ENCODE peak calls at places on chromosome 11, in ten cellular contexts. P, E, V, C, T, H, J, A, B and N are unnamed samples.

GRCh38 chr11:67163006-67163405 is 43.9 kb downstream of the KDM2A start:
- DNase-seq in P (no peak), E (no peak), V (no peak), C (no peak), T (no peak), H (no peak), J (no peak), A (no peak), B (no peak), N (no peak)

GRCh38 chr11:118084247-118084646 is 2.5 kb downstream of the SMIM35 start:
- DNase-seq in P (peak), E (no peak), V (no peak), C (no peak), T (no peak), H (no peak), J (no peak), A (peak), B (peak), N (no peak)

GRCh38 chr11:94739331-94739730 is 28.8 kb upstream of the AMOTL1 start:
- DNase-seq in P (no peak), E (no peak), V (no peak), C (no peak), T (no peak), H (no peak), J (no peak), A (no peak), B (no peak), N (no peak)

GRCh38 chr11:73271936-73272679 is at the start of gene P2RY6:
- DNase-seq in P (peak), E (peak), V (peak), C (no peak), T (peak), H (peak), J (peak), A (peak), B (no peak), N (no peak)

GRCh38 chr11:67031791-67032561 is 9.0 kb downstream of the SYT12 start:
- DNase-seq in P (peak), E (no peak), V (no peak), C (no peak), T (no peak), H (no peak), J (no peak), A (peak), B (no peak), N (no peak)

GRCh38 chr11:122727101-122727929 is 71.8 kb downstream of the UBASH3B start:
- DNase-seq in P (no peak), E (no peak), V (no peak), C (no peak), T (no peak), H (no peak), J (no peak), A (no peak), B (no peak), N (no peak)

GRCh38 chr11:117145393-117145761 is 1.3 kb downstream of the PAFAH1B2 start:
- DNase-seq in P (peak), E (no peak), V (no peak), C (no peak), T (no peak), H (peak), J (no peak), A (peak), B (peak), N (no peak)

GRCh38 chr11:93921695-93922468 is 71.5 kb upstream of the VSTM5 start:
- DNase-seq in P (peak), E (no peak), V (peak), C (no peak), T (no peak), H (peak), J (no peak), A (peak), B (peak), N (peak)

GRCh38 chr11:99687320-99687719 is 666.6 kb downstream of the CNTN5 start:
- DNase-seq in P (peak), E (no peak), V (no peak), C (no peak), T (no peak), H (no peak), J (no peak), A (peak), B (no peak), N (no peak)
- TF ChIP-seq CTCF in P (peak), E (no peak), V (no peak), C (no peak), T (no peak), H (no peak), J (no peak), A (no peak), B (no peak), N (no peak)

DNA sequence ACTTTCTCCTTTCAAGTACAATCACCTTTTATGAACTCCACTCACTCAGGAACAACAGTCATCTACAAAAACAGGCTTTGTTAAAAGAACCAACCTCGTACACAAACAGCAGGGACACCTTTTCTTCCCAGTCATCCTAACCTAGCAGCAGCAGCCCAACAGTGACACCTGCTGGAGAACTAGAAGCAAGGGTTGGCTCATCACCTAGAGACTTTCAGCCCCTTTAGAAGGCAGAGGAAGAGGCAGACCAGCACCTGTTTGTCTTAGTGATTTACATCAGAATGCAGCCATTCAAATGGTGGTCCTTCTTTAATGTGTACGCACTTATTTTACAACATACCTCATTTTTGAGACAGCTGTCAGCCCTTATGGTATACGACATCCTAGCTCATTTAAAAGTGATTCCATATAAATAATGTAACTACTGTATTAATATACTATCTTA is 56.0 kb downstream of the AMBRA1 start:
- DNase-seq in P (peak), E (no peak), V (peak), C (peak), T (no peak), H (peak), J (peak), A (peak), B (peak), N (peak)
- TF ChIP-seq CTCF in P (peak), E (peak), V (peak), C (peak), T (peak), H (peak), J (peak), A (no peak), B (peak), N (peak)

GRCh38 chr11:127471662-127472061 is 471.1 kb upstream of the KIRREL3 start:
- DNase-seq in P (no peak), E (no peak), V (no peak), C (no peak), T (no peak), H (no peak), J (no peak), A (no peak), B (no peak), N (no peak)
- TF ChIP-seq CTCF in P (no peak), E (no peak), V (peak), C (no peak), T (no peak), H (no peak), J (no peak), A (no peak), B (no peak), N (no peak)

DNA sequence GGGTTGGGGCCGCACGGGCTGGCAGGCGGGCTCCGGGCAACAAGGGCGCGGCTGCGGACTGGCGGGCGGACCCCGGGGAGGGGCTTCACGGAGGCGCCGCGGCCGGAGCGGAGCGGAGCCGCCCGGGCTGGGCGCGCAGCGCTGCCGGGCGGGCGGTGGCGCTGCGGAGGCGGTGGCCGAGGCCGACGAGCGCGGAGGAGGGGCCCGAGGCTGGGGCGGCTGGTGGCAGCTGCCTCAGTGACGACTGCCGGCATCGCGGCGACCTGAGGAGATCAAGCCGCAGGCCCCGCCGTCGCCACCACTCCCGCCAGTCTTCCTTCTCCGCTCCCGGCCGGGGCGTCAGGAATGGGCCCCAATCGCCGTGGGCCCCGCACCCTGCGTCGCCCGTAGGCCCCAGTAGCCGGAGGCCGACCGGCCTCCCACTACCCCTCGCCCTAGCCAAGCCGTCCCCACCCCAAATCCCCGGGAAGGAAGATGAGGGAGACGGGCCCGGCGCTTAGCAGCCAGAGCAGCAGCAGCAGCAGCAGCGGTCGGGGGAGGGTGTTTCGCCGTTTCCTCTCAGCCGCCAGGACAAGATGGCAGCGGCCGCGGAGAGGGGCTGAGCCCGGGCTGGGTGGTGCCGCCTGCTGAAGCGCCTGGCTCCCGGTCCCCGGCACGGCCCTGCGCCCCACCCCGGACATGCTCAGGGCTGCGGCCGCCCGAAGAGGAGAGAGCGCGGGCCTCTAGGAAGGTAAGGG is at the start of gene HIPK3:
- DNase-seq in P (peak), E (peak), V (peak), C (peak), T (peak), H (peak), J (peak), A (peak), B (peak), N (peak)
- TF ChIP-seq CTCF in P (no peak), E (peak), V (no peak), C (peak), T (no peak), H (peak), J (no peak), A (no peak), B (peak), N (peak)

DNA sequence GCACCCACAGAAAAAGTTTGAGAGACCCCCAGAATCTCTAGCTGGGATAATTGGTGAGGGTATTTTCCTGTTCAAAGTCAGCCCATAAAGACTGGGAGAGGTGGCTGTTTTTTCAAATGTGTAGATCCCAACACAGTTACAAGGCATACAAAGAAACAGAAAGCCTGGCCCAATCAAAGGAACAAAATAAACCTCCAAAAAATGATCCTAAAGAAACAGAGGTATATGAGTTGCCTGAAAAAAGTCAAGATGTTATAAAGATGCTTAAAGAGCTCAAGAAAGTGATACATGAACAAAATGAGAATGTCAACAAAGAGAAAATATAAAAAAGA is 40.2 kb upstream of the MMP12 start:
- DNase-seq in P (no peak), E (no peak), V (no peak), C (no peak), T (no peak), H (no peak), J (no peak), A (no peak), B (no peak), N (no peak)
- TF ChIP-seq CTCF in P (no peak), E (no peak), V (no peak), C (no peak), T (no peak), H (no peak), J (no peak), A (no peak), B (no peak), N (no peak)

DNA sequence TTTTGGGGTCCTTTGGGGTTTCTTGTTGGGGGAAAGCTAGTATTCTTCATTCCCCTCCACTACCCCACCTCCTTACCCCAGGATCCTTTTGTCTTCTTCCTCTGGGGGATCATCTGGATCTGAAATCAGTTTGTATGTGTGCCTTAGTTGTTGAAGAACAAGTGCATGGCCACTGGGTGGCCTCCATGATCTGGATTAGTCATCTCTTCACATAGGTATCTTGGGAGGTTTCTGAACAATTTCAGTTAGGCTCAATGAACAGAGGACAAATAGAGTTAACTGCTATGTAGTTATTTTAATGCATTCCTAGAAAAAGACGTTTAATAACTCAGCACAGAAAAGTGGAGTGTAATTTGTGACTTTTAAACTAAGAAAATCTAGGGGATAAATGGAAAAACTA is 7.1 kb upstream of the VWA5A start:
- DNase-seq in P (peak), E (no peak), V (no peak), C (no peak), T (no peak), H (peak), J (no peak), A (peak), B (peak), N (no peak)
- TF ChIP-seq CTCF in P (peak), E (no peak), V (no peak), C (no peak), T (no peak), H (peak), J (no peak), A (peak), B (peak), N (peak)

DNA sequence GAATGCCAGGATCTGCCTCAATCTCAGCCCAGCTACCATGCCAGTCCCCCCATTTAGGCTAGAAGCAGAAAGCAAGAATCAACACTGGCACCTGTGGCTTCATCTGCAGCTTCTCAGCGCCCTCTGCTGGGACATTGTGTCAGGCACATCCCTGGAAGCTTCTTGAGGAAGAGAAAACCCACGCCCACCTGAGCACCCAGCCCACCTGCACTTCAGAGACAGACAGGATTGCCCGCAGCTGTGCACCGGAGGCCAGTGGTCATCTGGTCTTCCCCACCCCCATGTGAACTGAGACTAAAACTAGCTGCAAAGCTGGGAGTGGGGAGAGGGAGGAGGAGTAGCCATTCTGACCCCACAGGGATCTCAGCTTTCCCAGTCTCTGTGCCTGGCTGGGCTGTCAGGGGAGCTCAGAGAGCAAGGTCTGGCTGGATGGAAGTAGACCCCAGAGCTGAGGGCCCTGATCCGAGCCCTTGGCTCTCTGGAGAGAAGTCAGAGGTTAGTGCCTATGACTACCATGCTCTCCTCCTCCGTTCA is 66.8 kb downstream of the FEZ1 start:
- DNase-seq in P (peak), E (no peak), V (peak), C (peak), T (no peak), H (peak), J (no peak), A (peak), B (peak), N (peak)
- TF ChIP-seq CTCF in P (peak), E (no peak), V (peak), C (no peak), T (peak), H (peak), J (no peak), A (peak), B (peak), N (peak)